ENCODE peak calls at places on chromosomes 12 and 14, in eight cellular contexts. R, G, B, T, W, J, A and H are unnamed samples.
A peak's percentile ranks its signal among the peaks of the same experiment; 100 is the strongest.

GRCh38 chr12:124809391-124809790 is 54.3 kb downstream of the SCARB1 start:
- DNase-seq in R (no peak), B (no peak), W (no peak), A (no peak), J (no peak), T (no peak), G (no peak), H (no peak)

GRCh38 chr12:46383654-46384450 is 11.3 kb upstream of the SLC38A2 start:
- DNase-seq in A (peak; percentile 97), W (peak; percentile 98), R (no peak), G (peak; percentile 95), T (no peak), J (peak; percentile 98), B (peak; percentile 97), H (peak; percentile 97)

GRCh38 chr14:54182419-54183040 is 214.3 kb upstream of the CDKN3 start:
- DNase-seq in T (no peak), G (no peak), W (peak; percentile 47), R (peak; percentile 53), B (no peak), J (no peak), A (peak; percentile 66), H (no peak)

GRCh38 chr12:50187084-50187900 is 20.1 kb upstream of the CERS5 start:
- DNase-seq in G (peak; percentile 81), A (peak; percentile 91), W (peak; percentile 93), J (peak; percentile 96), B (no peak), T (no peak), R (no peak), H (no peak)

GRCh38 chr12:66693901-66694513 is 15.1 kb upstream of the GRIP1 start:
- DNase-seq in R (peak; percentile 44), T (no peak), G (peak; percentile 63), B (no peak), J (peak; percentile 89), A (peak; percentile 81), W (peak; percentile 78), H (no peak)

GRCh38 chr12:32312049-32312670 is 87.2 kb upstream of the FGD4 start:
- DNase-seq in T (no peak), J (peak; percentile 86), G (peak; percentile 14), R (peak; percentile 45), B (no peak), W (peak; percentile 84), A (peak; percentile 80), H (no peak)

GRCh38 chr12:19779393-19780056 is 340.2 kb downstream of the AEBP2 start:
- DNase-seq in W (peak; percentile 54), G (no peak), T (peak; percentile 47), A (no peak), R (no peak), B (no peak), J (peak; percentile 28), H (no peak)

GRCh38 chr12:132743831-132744230 is 17.8 kb downstream of the ANKLE2 start:
- DNase-seq in G (no peak), A (no peak), W (no peak), R (no peak), J (no peak), B (no peak), T (no peak), H (no peak)

GRCh38 chr12:34606749-34607519 is 584.6 kb downstream of the ALG10 start:
- DNase-seq in W (no peak), T (no peak), G (no peak), B (peak; percentile 38), A (no peak), R (no peak), J (no peak), H (peak; percentile 77)

GRCh38 chr12:117044311-117044710 is 54.9 kb downstream of the TESC start:
- DNase-seq in G (no peak), T (no peak), R (no peak), A (no peak), J (no peak), W (no peak), B (no peak), H (no peak)

GRCh38 chr14:91521058-91521721 is 11.1 kb upstream of the PPP4R3A start:
- DNase-seq in R (no peak), T (no peak), J (no peak), B (no peak), W (no peak), A (no peak), G (no peak), H (no peak)

GRCh38 chr12:94151577-94151976 is 3.2 kb downstream of the PLXNC1 start:
- DNase-seq in T (no peak), G (no peak), A (no peak), B (no peak), R (no peak), W (no peak), J (no peak), H (no peak)

GRCh38 chr12:124730455-124730932 is 133.2 kb downstream of the SCARB1 start:
- DNase-seq in G (no peak), R (peak; percentile 76), J (peak; percentile 94), A (peak; percentile 55), W (peak; percentile 61), T (no peak), B (no peak), H (no peak)

GRCh38 chr14:61320806-61321384 is 484 bp upstream of the PRKCH start:
- DNase-seq in B (no peak), G (no peak), R (no peak), W (no peak), J (no peak), A (no peak), T (no peak), H (no peak)

GRCh38 chr12:124686001-124686884 is 118.8 kb upstream of the NCOR2 start:
- DNase-seq in T (no peak), B (no peak), J (no peak), R (no peak), A (peak; percentile 71), G (peak; percentile 54), W (peak; percentile 64), H (no peak)

GRCh38 chr12:18589316-18589715 is 148.5 kb downstream of the PLCZ1 start:
- DNase-seq in R (no peak), A (peak; percentile 32), W (peak; percentile 31), B (no peak), J (peak; percentile 39), G (no peak), T (no peak), H (no peak)
- TF ChIP-seq CTCF in R (no peak), A (peak; percentile 22), W (peak; percentile 33), B (no peak), J (peak; percentile 38), G (no peak), T (no peak), H (no peak)

GRCh38 chr12:110403975-110404675 is 617 bp upstream of the ANAPC7 start:
- DNase-seq in W (peak; percentile 69), A (peak; percentile 77), R (no peak), B (peak; percentile 75), T (peak; percentile 76), J (peak; percentile 68), G (peak; percentile 56), H (no peak)

DNA sequence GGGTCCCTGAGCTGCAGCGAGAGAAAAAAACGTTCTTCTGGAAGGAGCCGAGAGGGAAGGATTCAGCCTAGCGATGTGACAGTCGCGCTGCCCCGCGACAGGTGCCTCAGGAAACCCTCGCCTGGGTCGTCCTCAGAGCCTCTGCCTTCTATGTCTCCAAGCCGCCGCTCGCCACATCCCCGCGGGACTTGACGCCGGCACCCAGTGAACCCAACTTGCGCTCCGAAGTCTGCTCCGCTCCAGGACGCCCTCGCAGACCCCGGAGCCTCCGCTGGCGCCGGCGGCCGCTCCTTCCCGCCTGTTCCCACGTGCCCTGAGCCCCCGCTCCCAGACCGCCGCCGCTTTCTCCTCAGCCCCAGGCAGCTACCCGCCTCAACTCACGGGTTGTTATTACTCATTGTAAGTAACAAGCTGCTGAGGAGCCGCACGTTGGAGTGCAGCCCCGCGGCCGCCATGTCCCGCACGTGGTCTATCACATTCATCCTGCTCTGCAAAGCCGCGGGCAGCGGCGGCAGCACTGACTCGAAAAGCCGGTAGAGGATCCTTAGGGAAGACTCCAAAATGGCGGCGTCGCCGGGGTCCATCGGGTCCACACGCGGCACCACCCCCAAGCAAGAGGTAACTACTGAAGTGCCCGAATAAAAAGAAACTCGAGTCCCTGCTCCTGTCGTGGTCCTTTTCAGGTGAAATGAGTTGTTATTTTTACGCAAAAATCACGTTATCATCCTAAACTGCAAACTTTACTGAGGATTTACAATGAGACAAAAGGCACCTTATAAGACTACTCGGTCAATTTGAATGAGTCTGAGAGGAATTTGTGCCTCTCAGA is at the start of gene ANAPC7:
- DNase-seq in A (peak; percentile 95), G (peak; percentile 90), T (peak; percentile 91), B (peak; percentile 95), J (peak; percentile 95), W (peak; percentile 93), R (peak; percentile 54), H (peak; percentile 97)
- TF ChIP-seq CTCF in A (no peak), G (peak; percentile 20), T (no peak), B (no peak), J (peak; percentile 26), W (peak; percentile 17), R (no peak), H (peak; percentile 26)

DNA sequence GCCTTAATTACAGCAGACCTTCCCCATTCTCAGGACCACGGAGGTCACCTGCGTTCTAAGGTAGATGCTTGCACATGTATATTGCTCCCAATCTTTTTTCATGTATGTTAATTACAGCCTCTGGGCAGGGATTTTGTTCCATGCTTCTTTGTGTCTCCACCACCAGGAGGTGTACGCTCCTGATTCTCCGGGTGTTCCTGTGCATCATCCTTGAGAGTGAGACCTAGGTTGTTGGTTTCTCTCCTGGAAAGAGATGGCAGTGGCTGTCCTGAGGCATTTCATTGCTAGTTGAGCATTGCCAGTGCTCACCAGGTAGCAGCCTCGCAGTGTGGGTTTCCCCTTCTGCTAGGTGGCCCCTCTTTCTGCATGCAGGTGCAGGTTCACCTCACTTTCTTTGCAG is 52.8 kb downstream of the KCNK13 start:
- DNase-seq in T (no peak), W (no peak), G (no peak), R (no peak), J (no peak), A (no peak), B (no peak), H (no peak)
- TF ChIP-seq CTCF in T (no peak), W (no peak), G (peak; percentile 54), R (no peak), J (peak; percentile 25), A (no peak), B (no peak), H (no peak)

GRCh38 chr12:18457362-18457761 is 196.0 kb downstream of the PIK3C2G start:
- DNase-seq in G (no peak), A (peak; percentile 16), W (no peak), R (no peak), J (no peak), B (no peak), T (no peak), H (no peak)

GRCh38 chr12:18462437-18462836 is 201.1 kb downstream of the PIK3C2G start:
- DNase-seq in G (peak; percentile 26), T (no peak), J (peak; percentile 72), A (peak; percentile 87), B (no peak), W (peak; percentile 94), R (no peak), H (no peak)

GRCh38 chr12:18456344-18456743 is 195.0 kb downstream of the PIK3C2G start:
- DNase-seq in A (no peak), T (no peak), B (no peak), W (no peak), J (no peak), G (no peak), R (no peak), H (no peak)

DNA sequence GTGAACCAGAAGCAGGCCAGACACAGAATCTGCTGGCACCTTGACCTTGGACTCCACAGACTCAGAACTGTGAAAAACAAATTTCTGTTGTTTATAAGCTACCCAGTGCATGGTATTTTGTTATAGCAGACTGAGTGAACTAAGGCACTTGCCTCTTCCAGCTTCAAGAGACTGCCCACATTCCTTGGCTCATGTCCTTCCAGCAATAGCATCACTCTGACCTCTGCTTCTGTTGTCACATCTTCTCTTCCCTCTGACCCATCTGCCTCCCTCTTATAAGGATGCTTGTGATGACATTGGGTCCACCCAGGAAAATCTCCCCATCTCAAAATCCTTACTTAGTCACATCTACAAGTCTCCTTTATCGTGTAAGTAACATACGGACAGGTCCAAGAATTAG is 200.4 kb downstream of the PIK3C2G start:
- DNase-seq in T (no peak), W (peak; percentile 39), A (peak; percentile 38), R (no peak), B (no peak), J (peak; percentile 10), G (no peak), H (no peak)
- TF ChIP-seq CTCF in T (no peak), W (no peak), A (no peak), R (no peak), B (no peak), J (no peak), G (no peak), H (no peak)